ENCODE peak calls at places on chromosome 14, in eight cellular contexts. S is AG09319, R is progenitor cell of endocrine pancreas, T is choroid plexus epithelial cell, G is AG04450, V is colonic mucosa, P is stomach, F is Panc1. O is an unnamed sample.

GRCh38 chr14:25132734-25133422 is 82.9 kb upstream of the STXBP6 start:
- DNase-seq in S (no peak), R (peak), T (peak), G (no peak), V (peak), P (peak), F (peak), O (peak)

GRCh38 chr14:95464524-95464923 is 51.9 kb downstream of the SYNE3 start:
- DNase-seq in S (no peak), R (no peak), T (no peak), G (no peak), V (no peak), P (no peak), F (no peak), O (no peak)

GRCh38 chr14:81031488-81031887 is 76.1 kb downstream of the TSHR start:
- DNase-seq in S (no peak), R (no peak), T (no peak), G (no peak), V (no peak), P (peak), F (no peak), O (no peak)

GRCh38 chr14:56888274-56888673 is 78.0 kb upstream of the OTX2 start:
- DNase-seq in S (no peak), R (no peak), T (no peak), G (no peak), V (no peak), P (no peak), F (no peak), O (no peak)

GRCh38 chr14:79502101-79502750 is 709.1 kb downstream of the DIO2 start:
- DNase-seq in S (no peak), R (no peak), T (no peak), G (no peak), V (no peak), P (no peak), F (no peak), O (no peak)

GRCh38 chr14:33542338-33543290 is 408.3 kb downstream of the EGLN3 start:
- DNase-seq in S (no peak), R (no peak), T (no peak), G (no peak), V (no peak), P (no peak), F (no peak), O (no peak)

GRCh38 chr14:71061458-71061857 is 154.2 kb downstream of the PCNX1 start:
- DNase-seq in S (no peak), R (no peak), T (peak), G (no peak), V (no peak), P (no peak), F (no peak), O (no peak)

GRCh38 chr14:61147898-61148549 is 133.1 kb downstream of the TMEM30B start:
- DNase-seq in S (no peak), R (no peak), T (peak), G (peak), V (no peak), P (no peak), F (no peak), O (no peak)

GRCh38 chr14:71438684-71439083 is 493.5 kb upstream of the RGS6 start:
- DNase-seq in S (no peak), R (no peak), T (peak), G (no peak), V (no peak), P (no peak), F (no peak), O (no peak)

GRCh38 chr14:52325126-52325525 is 11.0 kb downstream of the PTGER2 start:
- DNase-seq in S (no peak), R (no peak), T (peak), G (no peak), V (no peak), P (no peak), F (no peak), O (no peak)

GRCh38 chr14:48936881-48937280 is 649.3 kb downstream of the RPS29 start:
- DNase-seq in S (no peak), R (no peak), T (no peak), G (no peak), V (no peak), P (no peak), F (no peak), O (no peak)

GRCh38 chr14:52553002-52553670 is 500 bp downstream of the GPR137C start:
- DNase-seq in S (no peak), R (peak), T (peak), G (no peak), V (peak), P (peak), F (no peak), O (peak)

GRCh38 chr14:40629144-40629543 is 977.5 kb upstream of the LRFN5 start:
- DNase-seq in S (no peak), R (no peak), T (no peak), G (no peak), V (no peak), P (no peak), F (no peak), O (no peak)
- TF ChIP-seq CTCF in S (no peak), R (no peak), T (no peak), G (no peak), V (no peak), P (no peak), F (no peak), O (no peak)

DNA sequence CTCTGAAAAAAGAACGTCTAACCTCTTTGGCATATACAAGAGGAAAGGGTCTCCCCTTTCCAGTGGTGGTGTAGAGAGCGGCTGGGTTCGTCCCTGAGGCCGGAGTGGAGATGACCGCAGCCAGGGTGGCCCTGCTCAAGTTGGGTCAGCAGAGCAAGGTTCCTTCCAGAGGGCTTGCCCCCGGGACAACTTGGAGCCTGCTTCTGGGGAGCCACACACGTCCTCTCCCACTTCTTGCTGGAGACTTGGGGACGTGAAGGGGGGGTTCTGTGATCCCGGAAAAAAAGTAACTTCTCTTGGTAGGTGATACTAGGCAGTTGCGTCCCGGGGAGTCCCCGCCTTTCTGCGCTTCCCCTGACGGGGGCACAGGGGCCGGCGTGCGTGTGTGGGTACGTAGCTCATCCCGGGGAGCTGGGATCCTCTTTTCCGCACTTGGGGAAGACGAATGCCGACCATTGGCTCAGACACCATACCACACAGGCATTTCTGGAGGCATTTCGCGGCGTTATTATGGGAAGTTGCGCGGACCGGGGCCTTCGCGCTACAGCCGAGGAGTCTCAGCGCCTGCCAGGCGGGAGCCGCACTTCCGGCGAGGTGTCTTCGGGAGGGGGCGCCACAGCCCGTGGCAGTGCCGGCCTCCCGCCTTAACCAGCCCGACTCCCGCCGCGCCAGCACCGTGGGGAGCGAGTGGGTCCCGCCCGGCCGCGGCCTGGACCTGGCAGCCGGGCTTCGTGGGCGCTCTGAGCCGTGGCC is 14.8 kb upstream of the PAX9 start:
- DNase-seq in S (no peak), R (peak), T (no peak), G (no peak), V (no peak), P (no peak), F (no peak), O (no peak)
- TF ChIP-seq CTCF in S (peak), R (peak), T (peak), G (no peak), V (no peak), P (no peak), F (no peak), O (no peak)

GRCh38 chr14:65827520-65827919 is 415.0 kb downstream of the FUT8 start:
- DNase-seq in S (no peak), R (no peak), T (no peak), G (no peak), V (no peak), P (no peak), F (no peak), O (no peak)

GRCh38 chr14:65824285-65824977 is 411.9 kb downstream of the FUT8 start:
- DNase-seq in S (peak), R (peak), T (peak), G (peak), V (peak), P (peak), F (peak), O (no peak)

GRCh38 chr14:65826946-65827345 is 414.4 kb downstream of the FUT8 start:
- DNase-seq in S (no peak), R (no peak), T (no peak), G (no peak), V (no peak), P (no peak), F (no peak), O (no peak)

GRCh38 chr14:65821224-65821753 is 408.8 kb downstream of the FUT8 start:
- DNase-seq in S (no peak), R (no peak), T (no peak), G (no peak), V (no peak), P (no peak), F (no peak), O (no peak)

DNA sequence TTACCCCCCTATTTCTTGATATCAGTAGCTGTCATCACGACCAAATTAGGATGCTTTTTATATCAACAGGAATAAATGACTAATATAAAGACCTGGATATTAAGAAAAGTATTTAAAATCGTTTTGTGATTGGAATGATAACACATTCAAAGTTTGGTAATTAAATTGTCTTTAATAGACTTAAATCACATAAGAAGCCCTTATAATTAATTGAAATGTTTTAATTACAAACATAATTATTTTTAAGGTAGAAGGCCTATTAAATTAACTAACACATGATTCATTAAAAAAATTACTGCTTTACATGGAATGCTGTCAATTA is 412.4 kb downstream of the FUT8 start:
- DNase-seq in S (no peak), R (no peak), T (no peak), G (no peak), V (no peak), P (no peak), F (no peak), O (no peak)
- TF ChIP-seq CTCF in S (no peak), R (peak), T (no peak), G (no peak), V (no peak), P (no peak), F (peak), O (peak)

GRCh38 chr14:26992403-26993115 is 394.7 kb upstream of the NOVA1 start:
- DNase-seq in S (no peak), R (no peak), T (no peak), G (no peak), V (peak), P (no peak), F (no peak), O (no peak)
- TF ChIP-seq CTCF in S (no peak), R (no peak), T (no peak), G (no peak), V (no peak), P (no peak), F (no peak), O (no peak)

DNA sequence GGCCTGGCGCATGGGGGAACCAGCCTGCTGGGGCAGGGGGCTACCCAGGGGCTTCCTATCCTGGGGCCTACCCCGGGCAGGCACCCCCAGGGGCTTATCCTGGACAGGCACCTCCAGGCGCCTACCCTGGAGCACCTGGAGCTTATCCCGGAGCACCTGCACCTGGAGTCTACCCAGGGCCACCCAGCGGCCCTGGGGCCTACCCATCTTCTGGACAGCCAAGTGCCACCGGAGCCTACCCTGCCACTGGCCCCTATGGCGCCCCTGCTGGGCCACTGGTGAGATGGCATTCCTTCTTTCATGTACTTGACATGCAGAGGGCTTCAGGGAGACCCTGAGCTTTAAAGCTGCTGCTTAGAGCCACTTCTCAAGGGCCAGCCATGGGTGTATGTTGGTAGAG is 9.0 kb downstream of the LGALS3 start:
- DNase-seq in S (no peak), R (no peak), T (no peak), G (no peak), V (no peak), P (no peak), F (no peak), O (no peak)
- TF ChIP-seq CTCF in S (peak), R (peak), T (peak), G (peak), V (no peak), P (no peak), F (peak), O (no peak)

O was measured in type B pancreatic cell.